ENCODE peak calls at places on chromosomes 2 and 18, in nine cellular contexts. One of them, this sample, is unnamed. For H3K4me1, the result is how much of the 10 kb centered on the place peaks cover.

GRCh38 chr2:22628183-22628582 is 756.8 kb upstream of the KLHL29 start:
- DNase-seq in GM12878: no peak
- DNase-seq in A549: no peak
- DNase-seq in astrocyte: no peak
- DNase-seq in mesenchymal stem cell: no peak
- DNase-seq in SJSA1: no peak
- DNase-seq in PC-3: no peak
- DNase-seq in OCI-LY7: no peak
- DNase-seq in stomach: no peak
- DNase-seq in this sample: peak

GRCh38 chr2:12950957-12951656 is 234.4 kb downstream of the TRIB2 start:
- DNase-seq in GM12878: no peak
- DNase-seq in A549: no peak
- DNase-seq in astrocyte: peak
- DNase-seq in mesenchymal stem cell: peak
- DNase-seq in SJSA1: no peak
- DNase-seq in PC-3: peak
- DNase-seq in OCI-LY7: no peak
- DNase-seq in stomach: no peak
- DNase-seq in this sample: no peak

GRCh38 chr2:145066151-145066661 is 546.3 kb upstream of the ZEB2 start:
- DNase-seq in GM12878: no peak
- DNase-seq in A549: no peak
- DNase-seq in astrocyte: no peak
- DNase-seq in mesenchymal stem cell: peak
- DNase-seq in SJSA1: no peak
- DNase-seq in PC-3: no peak
- DNase-seq in OCI-LY7: no peak
- DNase-seq in stomach: no peak
- DNase-seq in this sample: peak

GRCh38 chr2:181788883-181789555 is 102.5 kb upstream of the ITPRID2 start:
- DNase-seq in GM12878: no peak
- DNase-seq in A549: no peak
- DNase-seq in astrocyte: peak
- DNase-seq in mesenchymal stem cell: no peak
- DNase-seq in SJSA1: no peak
- DNase-seq in PC-3: peak
- DNase-seq in OCI-LY7: no peak
- DNase-seq in stomach: no peak
- DNase-seq in this sample: no peak

GRCh38 chr2:15931950-15932349 is 8.4 kb upstream of the MYCN start:
- DNase-seq in GM12878: no peak
- DNase-seq in A549: no peak
- DNase-seq in astrocyte: no peak
- DNase-seq in mesenchymal stem cell: no peak
- DNase-seq in SJSA1: no peak
- DNase-seq in PC-3: no peak
- DNase-seq in OCI-LY7: no peak
- DNase-seq in stomach: no peak
- DNase-seq in this sample: no peak

GRCh38 chr2:171409436-171409971 is 24.3 kb downstream of the METTL8 start:
- DNase-seq in GM12878: no peak
- DNase-seq in A549: no peak
- DNase-seq in astrocyte: no peak
- DNase-seq in mesenchymal stem cell: peak
- DNase-seq in SJSA1: no peak
- DNase-seq in PC-3: no peak
- DNase-seq in OCI-LY7: no peak
- DNase-seq in stomach: no peak
- DNase-seq in this sample: no peak

GRCh38 chr2:85032621-85033020 is 61.7 kb downstream of the KCMF1 start:
- DNase-seq in GM12878: no peak
- DNase-seq in A549: peak
- DNase-seq in astrocyte: peak
- DNase-seq in mesenchymal stem cell: peak
- DNase-seq in SJSA1: no peak
- DNase-seq in PC-3: peak
- DNase-seq in OCI-LY7: no peak
- DNase-seq in stomach: no peak
- DNase-seq in this sample: no peak

GRCh38 chr2:130337735-130338325 is 4.9 kb upstream of the IMP4 start:
- DNase-seq in GM12878: no peak
- DNase-seq in A549: no peak
- DNase-seq in astrocyte: peak
- DNase-seq in mesenchymal stem cell: peak
- DNase-seq in SJSA1: peak
- DNase-seq in PC-3: no peak
- DNase-seq in OCI-LY7: no peak
- DNase-seq in stomach: no peak
- DNase-seq in this sample: no peak

GRCh38 chr2:168559187-168559586 is 103.1 kb downstream of the CERS6 start:
- DNase-seq in GM12878: no peak
- DNase-seq in A549: peak
- DNase-seq in astrocyte: no peak
- DNase-seq in mesenchymal stem cell: peak
- DNase-seq in SJSA1: no peak
- DNase-seq in PC-3: no peak
- DNase-seq in OCI-LY7: no peak
- DNase-seq in stomach: peak
- DNase-seq in this sample: no peak

GRCh38 chr2:118310878-118311442 is 222.7 kb downstream of the INSIG2 start:
- DNase-seq in GM12878: no peak
- DNase-seq in A549: no peak
- DNase-seq in astrocyte: no peak
- DNase-seq in mesenchymal stem cell: no peak
- DNase-seq in SJSA1: no peak
- DNase-seq in PC-3: no peak
- DNase-seq in OCI-LY7: no peak
- DNase-seq in stomach: no peak
- DNase-seq in this sample: no peak

GRCh38 chr2:102618452-102619413 is 620 bp upstream of the SLC9A2 start:
- DNase-seq in GM12878: no peak
- DNase-seq in A549: peak
- DNase-seq in astrocyte: peak
- DNase-seq in mesenchymal stem cell: peak
- DNase-seq in SJSA1: no peak
- DNase-seq in PC-3: peak
- DNase-seq in OCI-LY7: no peak
- DNase-seq in stomach: peak
- DNase-seq in this sample: peak

GRCh38 chr2:80815259-80815658 is 510.7 kb upstream of the LRRTM1 start:
- DNase-seq in GM12878: no peak
- DNase-seq in A549: no peak
- DNase-seq in astrocyte: no peak
- DNase-seq in mesenchymal stem cell: no peak
- DNase-seq in SJSA1: no peak
- DNase-seq in PC-3: no peak
- DNase-seq in OCI-LY7: no peak
- DNase-seq in stomach: no peak
- DNase-seq in this sample: no peak

DNA sequence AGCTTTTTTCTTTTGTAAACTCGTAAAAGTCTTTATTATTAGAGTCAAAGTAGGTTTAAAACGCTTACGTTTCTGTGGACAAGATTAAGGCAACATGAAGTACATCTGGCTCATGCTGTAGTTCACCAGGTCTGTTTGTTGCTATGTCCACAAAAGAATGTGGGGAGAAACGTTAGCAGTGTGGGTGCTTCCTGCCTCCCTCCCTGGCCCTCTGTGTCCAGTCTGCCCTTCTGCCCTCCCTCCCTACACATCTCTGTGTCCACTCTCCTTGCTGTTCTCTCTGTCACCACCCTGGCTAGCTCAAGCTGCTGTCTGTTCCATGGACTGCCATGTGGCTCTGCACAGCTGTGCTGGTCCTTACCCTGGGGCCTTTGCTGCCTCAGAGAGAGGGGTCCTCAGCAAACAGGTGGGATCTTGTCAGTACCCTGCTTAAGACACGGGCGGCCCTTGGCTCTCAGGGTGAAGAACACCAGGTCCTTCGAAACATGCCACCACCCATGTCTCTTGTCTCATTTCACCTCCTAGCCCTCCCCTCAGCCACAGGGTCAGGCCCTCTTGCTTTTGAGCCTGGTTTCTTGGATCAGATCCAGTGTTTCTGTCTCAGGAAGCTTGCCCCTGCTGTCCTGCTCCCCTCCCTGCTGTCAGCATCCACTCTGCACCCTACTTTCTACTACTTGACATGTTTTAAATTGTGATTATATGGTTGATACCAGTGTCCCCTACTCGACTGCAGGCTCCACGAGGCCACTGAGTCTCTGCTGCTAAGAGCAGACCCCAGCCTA is 79.2 kb downstream of the LIMS1 start:
- DNase-seq in GM12878: no peak
- DNase-seq in A549: no peak
- DNase-seq in astrocyte: no peak
- DNase-seq in mesenchymal stem cell: peak
- DNase-seq in SJSA1: no peak
- DNase-seq in PC-3: peak
- DNase-seq in OCI-LY7: no peak
- DNase-seq in stomach: no peak
- DNase-seq in this sample: no peak
- H3K4me1 ChIP-seq in GM12878: half or more
- H3K4me1 ChIP-seq in A549: under half
- H3K4me1 ChIP-seq in astrocyte: under half
- H3K4me1 ChIP-seq in mesenchymal stem cell: under half
- H3K4me1 ChIP-seq in SJSA1: under half
- H3K4me1 ChIP-seq in PC-3: half or more
- H3K4me1 ChIP-seq in OCI-LY7: half or more
- H3K4me1 ChIP-seq in stomach: half or more
- H3K4me1 ChIP-seq in this sample: under half

GRCh38 chr2:96325884-96326255 is 753 bp downstream of the ITPRIPL1 start:
- DNase-seq in GM12878: no peak
- DNase-seq in A549: no peak
- DNase-seq in astrocyte: no peak
- DNase-seq in mesenchymal stem cell: no peak
- DNase-seq in SJSA1: no peak
- DNase-seq in PC-3: no peak
- DNase-seq in OCI-LY7: peak
- DNase-seq in stomach: no peak
- DNase-seq in this sample: no peak
- H3K4me3 ChIP-seq in GM12878: peak
- H3K4me3 ChIP-seq in A549: no peak
- H3K4me3 ChIP-seq in astrocyte: peak
- H3K4me3 ChIP-seq in mesenchymal stem cell: peak
- H3K4me3 ChIP-seq in SJSA1: no peak
- H3K4me3 ChIP-seq in PC-3: no peak
- H3K4me3 ChIP-seq in OCI-LY7: peak
- H3K4me3 ChIP-seq in stomach: peak
- H3K4me3 ChIP-seq in this sample: peak

GRCh38 chr18:78830161-78830560 is 149.5 kb upstream of the SALL3 start:
- DNase-seq in GM12878: no peak
- DNase-seq in A549: no peak
- DNase-seq in astrocyte: no peak
- DNase-seq in mesenchymal stem cell: no peak
- DNase-seq in SJSA1: no peak
- DNase-seq in PC-3: no peak
- DNase-seq in OCI-LY7: no peak
- DNase-seq in stomach: no peak
- DNase-seq in this sample: no peak

GRCh38 chr18:78828131-78828530 is 151.5 kb upstream of the SALL3 start:
- DNase-seq in GM12878: no peak
- DNase-seq in A549: no peak
- DNase-seq in astrocyte: no peak
- DNase-seq in mesenchymal stem cell: no peak
- DNase-seq in SJSA1: no peak
- DNase-seq in PC-3: no peak
- DNase-seq in OCI-LY7: no peak
- DNase-seq in stomach: no peak
- DNase-seq in this sample: no peak

GRCh38 chr18:78833833-78834232 is 145.8 kb upstream of the SALL3 start:
- DNase-seq in GM12878: no peak
- DNase-seq in A549: no peak
- DNase-seq in astrocyte: no peak
- DNase-seq in mesenchymal stem cell: no peak
- DNase-seq in SJSA1: no peak
- DNase-seq in PC-3: no peak
- DNase-seq in OCI-LY7: no peak
- DNase-seq in stomach: no peak
- DNase-seq in this sample: no peak

GRCh38 chr18:78831603-78832002 is 148.0 kb upstream of the SALL3 start:
- DNase-seq in GM12878: no peak
- DNase-seq in A549: no peak
- DNase-seq in astrocyte: no peak
- DNase-seq in mesenchymal stem cell: no peak
- DNase-seq in SJSA1: no peak
- DNase-seq in PC-3: no peak
- DNase-seq in OCI-LY7: no peak
- DNase-seq in stomach: no peak
- DNase-seq in this sample: no peak

DNA sequence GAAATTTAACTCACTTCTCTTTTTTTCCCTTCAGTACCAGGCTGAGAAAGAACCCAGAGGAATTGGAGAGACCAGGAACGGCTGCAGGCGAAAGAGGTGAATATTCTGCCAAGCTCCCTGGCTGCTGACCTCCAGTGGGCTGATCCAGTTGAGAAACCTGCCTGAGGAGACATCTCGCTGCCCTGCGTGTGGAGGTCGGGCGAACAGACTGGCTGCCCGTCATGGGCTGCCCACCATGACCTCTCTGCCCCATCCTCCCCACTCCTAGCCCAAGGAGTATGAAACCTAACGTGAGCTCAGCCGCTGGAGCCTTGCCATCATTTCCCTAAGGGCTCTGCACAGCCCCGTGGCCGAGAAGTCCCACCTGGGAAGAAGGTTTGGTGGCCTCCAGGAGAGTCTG is 148.8 kb upstream of the SALL3 start:
- DNase-seq in GM12878: no peak
- DNase-seq in A549: no peak
- DNase-seq in astrocyte: no peak
- DNase-seq in mesenchymal stem cell: no peak
- DNase-seq in SJSA1: no peak
- DNase-seq in PC-3: no peak
- DNase-seq in OCI-LY7: no peak
- DNase-seq in stomach: no peak
- DNase-seq in this sample: no peak
- H3K4me1 ChIP-seq in GM12878: under half
- H3K4me1 ChIP-seq in A549: under half
- H3K4me1 ChIP-seq in astrocyte: under half
- H3K4me1 ChIP-seq in mesenchymal stem cell: under half
- H3K4me1 ChIP-seq in SJSA1: under half
- H3K4me1 ChIP-seq in PC-3: under half
- H3K4me1 ChIP-seq in OCI-LY7: under half
- H3K4me1 ChIP-seq in stomach: under half
- H3K4me1 ChIP-seq in this sample: under half

DNA sequence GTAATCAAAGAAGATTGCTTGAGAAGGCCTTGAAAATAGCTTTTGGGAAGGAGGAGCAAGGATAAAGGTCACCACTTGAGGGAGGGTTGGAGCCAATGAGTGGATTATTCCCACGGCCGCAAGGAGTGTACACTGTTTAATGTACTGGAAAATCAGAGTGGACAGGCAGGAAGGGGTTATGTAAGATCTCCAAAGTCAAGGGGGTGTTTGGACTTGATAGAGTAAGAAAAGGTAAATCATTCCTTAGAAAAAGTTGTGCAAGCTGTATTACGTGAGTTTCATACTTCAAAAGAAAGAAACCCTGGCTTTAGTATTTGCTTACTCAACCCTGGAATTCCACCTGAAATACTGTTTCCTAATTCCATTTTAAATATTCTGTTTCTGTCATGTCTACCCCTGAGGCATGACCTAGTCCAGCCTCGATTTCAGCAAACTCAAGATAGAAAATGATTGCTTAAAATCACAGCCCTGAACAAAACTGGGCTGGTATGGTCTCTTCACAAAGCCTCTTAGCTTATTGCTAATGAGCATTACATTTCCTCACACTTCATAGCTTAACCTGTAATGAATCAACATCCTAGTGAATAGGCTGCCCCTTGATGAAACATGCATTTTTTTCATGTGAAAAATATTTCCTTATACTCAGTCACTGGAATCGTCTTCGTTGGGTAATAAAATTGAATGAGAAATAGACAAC is 1.1 kb downstream of the MREG start:
- DNase-seq in GM12878: no peak
- DNase-seq in A549: peak
- DNase-seq in astrocyte: peak
- DNase-seq in mesenchymal stem cell: peak
- DNase-seq in SJSA1: no peak
- DNase-seq in PC-3: peak
- DNase-seq in OCI-LY7: peak
- DNase-seq in stomach: no peak
- DNase-seq in this sample: no peak
- H3K4me3 ChIP-seq in GM12878: peak
- H3K4me3 ChIP-seq in A549: peak
- H3K4me3 ChIP-seq in astrocyte: peak
- H3K4me3 ChIP-seq in mesenchymal stem cell: no peak
- H3K4me3 ChIP-seq in SJSA1: no peak
- H3K4me3 ChIP-seq in PC-3: peak
- H3K4me3 ChIP-seq in OCI-LY7: peak
- H3K4me3 ChIP-seq in stomach: peak
- H3K4me3 ChIP-seq in this sample: no peak